ENCODE peak calls at places on chromosomes 1 and 21, in seven cellular contexts. S, Q, F, W, X, I and D are unnamed samples.

GRCh38 chr1:14320518-14320917 is 278.0 kb upstream of the KAZN start:
- DNase-seq in S (peak), Q (no peak), F (no peak), W (no peak), X (no peak), I (no peak), D (no peak)

GRCh38 chr1:163170975-163171676 is 31.6 kb downstream of the RGS5 start:
- DNase-seq in S (peak), Q (no peak), F (no peak), W (no peak), X (no peak), I (no peak), D (no peak)

GRCh38 chr1:2468041-2468472 is 8.0 kb upstream of the PLCH2 start:
- DNase-seq in S (peak), Q (peak), F (peak), W (peak), X (peak), I (peak), D (no peak)

GRCh38 chr21:46482846-46483231 is 24.1 kb downstream of the DIP2A start:
- DNase-seq in S (no peak), Q (no peak), F (no peak), W (no peak), X (no peak), I (no peak), D (no peak)

GRCh38 chr1:219220945-219221344 is 47.3 kb downstream of the LYPLAL1 start:
- DNase-seq in S (peak), Q (no peak), F (no peak), W (no peak), X (no peak), I (no peak), D (no peak)

GRCh38 chr1:228271701-228272251 is 63.9 kb downstream of the OBSCN start:
- DNase-seq in S (no peak), Q (peak), F (no peak), W (no peak), X (no peak), I (no peak), D (no peak)

GRCh38 chr21:29170935-29171334 is 40.5 kb downstream of the MAP3K7CL start:
- DNase-seq in S (no peak), Q (no peak), F (no peak), W (no peak), X (no peak), I (no peak), D (no peak)

GRCh38 chr1:95084317-95085176 is 11.8 kb upstream of the ALG14 start:
- DNase-seq in S (peak), Q (no peak), F (peak), W (no peak), X (peak), I (no peak), D (no peak)

GRCh38 chr1:94067196-94067595 is 53.8 kb downstream of the ABCA4 start:
- DNase-seq in S (peak), Q (no peak), F (no peak), W (no peak), X (no peak), I (no peak), D (no peak)

GRCh38 chr1:72557446-72558049 is 275.2 kb upstream of the NEGR1 start:
- DNase-seq in S (peak), Q (no peak), F (no peak), W (no peak), X (peak), I (no peak), D (no peak)

GRCh38 chr1:81664341-81664740 is 136.4 kb upstream of the ADGRL2 start:
- DNase-seq in S (peak), Q (no peak), F (no peak), W (no peak), X (no peak), I (no peak), D (no peak)